ENCODE peak calls at places on chromosome 20, in four cellular contexts. K is vagina, R is spleen, L is breast epithelium. M is an unnamed sample.

GRCh38 chr20:13788167-13788834 is 3.5 kb downstream of the NDUFAF5 start:
- DNase-seq in K (no peak), R (no peak), L (no peak), M (no peak)

GRCh38 chr20:6708010-6708409 is 59.5 kb upstream of the BMP2 start:
- DNase-seq in K (no peak), R (no peak), L (no peak), M (peak)

GRCh38 chr20:40887100-40887499 is 141.5 kb upstream of the TOP1 start:
- DNase-seq in K (no peak), R (no peak), L (no peak), M (no peak)

GRCh38 chr20:22918286-22918983 is 116.7 kb upstream of the SSTR4 start:
- DNase-seq in K (no peak), R (no peak), L (no peak), M (no peak)

GRCh38 chr20:32945710-32946221 is 58.5 kb downstream of the SUN5 start:
- DNase-seq in K (no peak), R (no peak), L (no peak), M (no peak)

GRCh38 chr20:63968136-63968927 is 1.4 kb downstream of the ZNF512B start:
- DNase-seq in K (no peak), R (peak), L (no peak), M (no peak)

GRCh38 chr20:5513975-5514516 is 197.3 kb upstream of the PROKR2 start:
- DNase-seq in K (no peak), R (no peak), L (no peak), M (no peak)

GRCh38 chr20:58137651-58138265 is 90.7 kb downstream of the ANKRD60 start:
- DNase-seq in K (peak), R (peak), L (no peak), M (peak)

GRCh38 chr20:50563133-50563944 is 53.2 kb downstream of the PTPN1 start:
- DNase-seq in K (no peak), R (no peak), L (no peak), M (no peak)

GRCh38 chr20:54067606-54068174 is 2.7 kb downstream of the BCAS1 start:
- DNase-seq in K (peak), R (no peak), L (peak), M (peak)

GRCh38 chr20:46724343-46724959 is 15.0 kb downstream of the SLC2A10 start:
- DNase-seq in K (no peak), R (no peak), L (no peak), M (no peak)

GRCh38 chr20:46739441-46740213 is 30.2 kb downstream of the SLC2A10 start:
- DNase-seq in K (no peak), R (no peak), L (no peak), M (no peak)

GRCh38 chr20:24912397-24913075 is 36.5 kb upstream of the CST7 start:
- DNase-seq in K (peak), R (no peak), L (no peak), M (no peak)

GRCh38 chr20:37596890-37597539 is 69.3 kb upstream of the BLCAP start:
- DNase-seq in K (no peak), R (no peak), L (no peak), M (no peak)

GRCh38 chr20:44405785-44406571 is 50.5 kb downstream of the HNF4A start:
- DNase-seq in K (no peak), R (no peak), L (no peak), M (no peak)

GRCh38 chr20:18263723-18264122 is 24.6 kb upstream of the ZNF133 start:
- DNase-seq in K (no peak), R (no peak), L (no peak), M (no peak)

GRCh38 chr20:35295058-35295457 is 2.8 kb upstream of the FAM83C start:
- DNase-seq in K (no peak), R (no peak), L (no peak), M (no peak)

GRCh38 chr20:5451643-5452210 is 135.0 kb upstream of the PROKR2 start:
- DNase-seq in K (no peak), R (no peak), L (no peak), M (no peak)

GRCh38 chr20:43948455-43948854 is 33.8 kb downstream of the TOX2 start:
- DNase-seq in K (no peak), R (no peak), L (no peak), M (no peak)

GRCh38 chr20:25468126-25469075 is 60.9 kb downstream of the GINS1 start:
- DNase-seq in K (no peak), R (peak), L (no peak), M (peak)

GRCh38 chr20:25044660-25045342 is 13.1 kb downstream of the ACSS1 start:
- DNase-seq in K (no peak), R (peak), L (no peak), M (peak)

GRCh38 chr20:55417797-55418196 is 587.5 kb downstream of the CBLN4 start:
- DNase-seq in K (no peak), R (no peak), L (no peak), M (no peak)

GRCh38 chr20:574297-574942 is 30.8 kb upstream of the CSNK2A1 start:
- DNase-seq in K (no peak), R (no peak), L (no peak), M (no peak)

GRCh38 chr20:16205505-16205904 is 367.7 kb downstream of the KIF16B start:
- DNase-seq in K (no peak), R (no peak), L (no peak), M (no peak)

GRCh38 chr20:50491926-50492634 is 18.1 kb upstream of the PTPN1 start:
- DNase-seq in K (no peak), R (no peak), L (no peak), M (no peak)

GRCh38 chr20:44911264-44911921 is 1.5 kb downstream of the PABPC1L start:
- DNase-seq in K (peak), R (peak), L (peak), M (peak)

GRCh38 chr20:40692240-40693011 is 3.4 kb upstream of the MAFB start:
- DNase-seq in K (no peak), R (no peak), L (no peak), M (no peak)

GRCh38 chr20:3222635-3223600 is 13.6 kb downstream of the ITPA start:
- DNase-seq in K (no peak), R (peak), L (peak), M (no peak)

GRCh38 chr20:33666293-33667244 is at the start of gene ACTL10:
- DNase-seq in K (peak), R (peak), L (peak), M (peak)

GRCh38 chr20:10965936-10966470 is 292.2 kb upstream of the JAG1 start:
- DNase-seq in K (no peak), R (no peak), L (no peak), M (no peak)

GRCh38 chr20:43393072-43393471 is 64.6 kb upstream of the SRSF6 start:
- DNase-seq in K (no peak), R (no peak), L (no peak), M (no peak)

GRCh38 chr20:8856668-8857067 is 212.2 kb upstream of the PLCB4 start:
- DNase-seq in K (no peak), R (no peak), L (no peak), M (no peak)
- TF ChIP-seq CTCF in K (no peak), R (no peak), L (no peak), M (no peak)

GRCh38 chr20:4328541-4328940 is 313.2 kb upstream of the RNF24 start:
- DNase-seq in K (no peak), R (no peak), L (no peak), M (no peak)

GRCh38 chr20:4324611-4325238 is 309.4 kb upstream of the RNF24 start:
- DNase-seq in K (no peak), R (no peak), L (no peak), M (no peak)

GRCh38 chr20:4327956-4328355 is 312.6 kb upstream of the RNF24 start:
- DNase-seq in K (no peak), R (no peak), L (no peak), M (no peak)

GRCh38 chr20:4325548-4326187 is 310.3 kb upstream of the RNF24 start:
- DNase-seq in K (no peak), R (no peak), L (no peak), M (no peak)

GRCh38 chr20:4326194-4327065 is 311.1 kb upstream of the RNF24 start:
- DNase-seq in K (no peak), R (no peak), L (no peak), M (no peak)
- H3K4me3 ChIP-seq in K (no peak), R (no peak), L (no peak), M (no peak)

GRCh38 chr20:62583424-62583920 is 58.8 kb upstream of the SLCO4A1 start:
- DNase-seq in K (no peak), R (no peak), L (no peak), M (no peak)
- TF ChIP-seq CTCF in K (no peak), R (no peak), L (no peak), M (no peak)

GRCh38 chr20:1892122-1892385 is 3.2 kb upstream of the SIRPA start:
- DNase-seq in K (no peak), R (peak), L (no peak), M (no peak)

GRCh38 chr20:1894471-1894950 is 696 bp upstream of the SIRPA start:
- DNase-seq in K (no peak), R (peak), L (no peak), M (peak)

GRCh38 chr20:1894951-1895673 is at the start of gene SIRPA:
- DNase-seq in K (no peak), R (peak), L (no peak), M (peak)

GRCh38 chr20:1895674-1896496 is 678 bp downstream of the SIRPA start:
- DNase-seq in K (no peak), R (no peak), L (no peak), M (no peak)

GRCh38 chr20:1893721-1894470 is 1.3 kb upstream of the SIRPA start:
- DNase-seq in K (no peak), R (no peak), L (peak), M (peak)
- H3K4me3 ChIP-seq in K (peak), R (peak), L (peak), M (peak)

GRCh38 chr20:49207071-49207470 is 12.1 kb upstream of the DDX27 start:
- DNase-seq in K (no peak), R (peak), L (no peak), M (no peak)
- TF ChIP-seq CTCF in K (no peak), R (no peak), L (no peak), M (no peak)

DNA sequence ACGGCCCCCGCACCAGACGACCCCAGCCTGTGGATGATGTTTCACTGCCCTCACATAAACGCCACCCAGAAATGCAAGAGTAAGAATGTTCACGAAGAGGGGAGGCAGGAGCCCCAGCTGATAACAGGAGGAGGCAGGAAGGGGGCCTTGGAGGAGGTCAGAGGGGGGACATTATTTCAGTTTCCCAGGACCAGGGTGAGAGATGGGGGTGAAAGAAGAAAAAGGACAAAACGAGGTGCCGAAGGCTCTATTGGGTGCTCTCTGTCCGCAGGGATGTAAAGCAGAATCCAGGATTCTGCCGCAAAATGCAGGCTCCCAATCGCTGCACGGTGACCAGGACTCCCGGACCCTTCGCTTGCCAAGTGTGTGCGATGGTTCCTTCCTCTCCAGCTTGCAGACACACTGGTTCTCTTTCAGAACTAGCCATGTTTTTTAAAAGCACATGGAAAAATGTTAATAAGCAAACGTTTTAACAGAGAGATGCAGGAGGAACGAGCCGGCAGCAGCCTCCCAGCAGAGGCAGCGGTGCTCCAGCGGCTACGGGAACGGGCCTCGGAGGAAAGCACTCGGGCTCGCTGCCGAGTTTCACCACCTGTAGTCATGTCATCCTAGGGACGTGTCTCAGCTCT is 59.5 kb downstream of the ZNF831 start:
- DNase-seq in K (no peak), R (no peak), L (no peak), M (no peak)
- H3K4me3 ChIP-seq in K (peak), R (peak), L (peak), M (peak)

GRCh38 chr20:52565614-52566013 is 374.0 kb upstream of the ZFP64 start:
- DNase-seq in K (no peak), R (no peak), L (no peak), M (no peak)

GRCh38 chr20:52569201-52569600 is 377.6 kb upstream of the ZFP64 start:
- DNase-seq in K (no peak), R (no peak), L (no peak), M (no peak)

GRCh38 chr20:52564594-52564993 is 373.0 kb upstream of the ZFP64 start:
- DNase-seq in K (no peak), R (no peak), L (no peak), M (no peak)
- TF ChIP-seq CTCF in K (no peak), R (no peak), L (no peak), M (no peak)

M was measured in upper lobe of right lung.